ENCODE peak calls at places on chromosomes 11 and 22, in eight cellular contexts. Z, H, F, V, L, T, Q and N are unnamed samples.

GRCh38 chr11:43639920-43640319 is 40.6 kb upstream of the HSD17B12 start:
- DNase-seq in Z (no peak), H (no peak), F (no peak), V (no peak), L (no peak), T (no peak), Q (no peak), N (no peak)

GRCh38 chr22:24563246-24563645 is 7.4 kb downstream of the SNRPD3 start:
- DNase-seq in Z (no peak), H (no peak), F (no peak), V (no peak), L (no peak), T (no peak), Q (no peak), N (no peak)

GRCh38 chr11:77047007-77047927 is 13.1 kb downstream of the B3GNT6 start:
- DNase-seq in Z (peak), H (peak), F (peak), V (peak), L (peak), T (peak), Q (peak), N (peak)

GRCh38 chr22:25447067-25447688 is 117.3 kb upstream of the GRK3 start:
- DNase-seq in Z (no peak), H (no peak), F (no peak), V (no peak), L (no peak), T (no peak), Q (no peak), N (no peak)

GRCh38 chr11:126604461-126604860 is 249.0 kb downstream of the ST3GAL4 start:
- DNase-seq in Z (no peak), H (no peak), F (no peak), V (no peak), L (no peak), T (no peak), Q (no peak), N (no peak)

GRCh38 chr11:57668467-57668890 is 565 bp downstream of the ZDHHC5 start:
- DNase-seq in Z (no peak), H (peak), F (no peak), V (peak), L (no peak), T (peak), Q (no peak), N (peak)

GRCh38 chr22:46069518-46070214 is 80.7 kb upstream of the PPARA start:
- DNase-seq in Z (peak), H (peak), F (peak), V (no peak), L (peak), T (peak), Q (peak), N (peak)

GRCh38 chr11:495537-495931 is 11.5 kb downstream of the RNH1 start:
- DNase-seq in Z (no peak), H (no peak), F (no peak), V (no peak), L (no peak), T (no peak), Q (no peak), N (no peak)

GRCh38 chr11:72422414-72422813 is 11.9 kb downstream of the CLPB start:
- DNase-seq in Z (no peak), H (no peak), F (no peak), V (no peak), L (no peak), T (no peak), Q (no peak), N (no peak)

GRCh38 chr11:79397252-79397651 is 43.6 kb downstream of the TENM4 start:
- DNase-seq in Z (no peak), H (peak), F (no peak), V (no peak), L (peak), T (no peak), Q (no peak), N (no peak)

GRCh38 chr11:63639195-63639832 is 25.1 kb upstream of the PLAAT3 start:
- DNase-seq in Z (no peak), H (peak), F (no peak), V (peak), L (peak), T (peak), Q (no peak), N (no peak)

GRCh38 chr11:69369945-69370344 is 76.0 kb downstream of the MYEOV start:
- DNase-seq in Z (no peak), H (no peak), F (no peak), V (no peak), L (no peak), T (no peak), Q (no peak), N (no peak)

GRCh38 chr11:116166788-116167465 is 605.9 kb downstream of the BUD13 start:
- DNase-seq in Z (no peak), H (no peak), F (no peak), V (no peak), L (no peak), T (no peak), Q (no peak), N (no peak)

GRCh38 chr22:23685205-23685784 is 5.5 kb upstream of the RGL4 start:
- DNase-seq in Z (no peak), H (peak), F (no peak), V (no peak), L (peak), T (no peak), Q (no peak), N (no peak)